ENCODE peak calls at places on chromosome 20, in ten cellular contexts. I is thoracic aorta, R is AG04450, Z is GM12865, C is endothelial cell, J is body of pancreas, W is mesothelial cell of epicardium, D is upper lobe of right lung, E is foreskin fibroblast, F is WERI-Rb-1. T is an unnamed sample.

GRCh38 chr20:14924433-14924832 is 587.0 kb upstream of the FLRT3 start:
- DNase-seq in I (no peak), R (no peak), Z (no peak), C (no peak), J (no peak), W (no peak), D (no peak), E (no peak), F (no peak), T (no peak)

GRCh38 chr20:45971675-45972499 is at the start of gene ZNF335:
- DNase-seq in I (peak), R (peak), Z (peak), C (peak), J (peak), W (peak), D (peak), E (peak), F (peak), T (peak)

GRCh38 chr20:57650756-57651483 is 30.7 kb upstream of the ZBP1 start:
- DNase-seq in I (no peak), R (no peak), Z (no peak), C (no peak), J (no peak), W (no peak), D (peak), E (no peak), F (no peak), T (peak)

GRCh38 chr20:10171864-10172751 is 46.5 kb upstream of the SNAP25 start:
- DNase-seq in I (peak), R (no peak), Z (no peak), C (peak), J (peak), W (no peak), D (peak), E (peak), F (peak), T (peak)

GRCh38 chr20:15039088-15039762 is 701.8 kb upstream of the FLRT3 start:
- DNase-seq in I (no peak), R (no peak), Z (no peak), C (no peak), J (no peak), W (no peak), D (no peak), E (no peak), F (no peak), T (no peak)

GRCh38 chr20:52105573-52106422 is 85.8 kb downstream of the ZFP64 start:
- DNase-seq in I (no peak), R (no peak), Z (no peak), C (peak), J (no peak), W (no peak), D (no peak), E (peak), F (no peak), T (peak)

GRCh38 chr20:2631228-2631627 is 21.2 kb upstream of the NOP56 start:
- DNase-seq in I (no peak), R (no peak), Z (no peak), C (no peak), J (no peak), W (no peak), D (no peak), E (peak), F (no peak), T (no peak)

GRCh38 chr20:56957737-56958553 is 308.5 kb downstream of the BMP7 start:
- DNase-seq in I (no peak), R (no peak), Z (no peak), C (peak), J (no peak), W (no peak), D (no peak), E (peak), F (peak), T (no peak)

GRCh38 chr20:63457737-63458136 is 14.7 kb downstream of the KCNQ2 start:
- DNase-seq in I (no peak), R (no peak), Z (no peak), C (no peak), J (no peak), W (no peak), D (no peak), E (peak), F (no peak), T (no peak)

GRCh38 chr20:50646483-50646996 is 44.8 kb downstream of the RIPOR3 start:
- DNase-seq in I (no peak), R (peak), Z (no peak), C (no peak), J (no peak), W (no peak), D (no peak), E (peak), F (no peak), T (no peak)
- TF ChIP-seq CTCF in I (no peak), R (peak), Z (peak), C (peak), J (no peak), W (peak), D (peak), E (peak), F (peak), T (no peak)

DNA sequence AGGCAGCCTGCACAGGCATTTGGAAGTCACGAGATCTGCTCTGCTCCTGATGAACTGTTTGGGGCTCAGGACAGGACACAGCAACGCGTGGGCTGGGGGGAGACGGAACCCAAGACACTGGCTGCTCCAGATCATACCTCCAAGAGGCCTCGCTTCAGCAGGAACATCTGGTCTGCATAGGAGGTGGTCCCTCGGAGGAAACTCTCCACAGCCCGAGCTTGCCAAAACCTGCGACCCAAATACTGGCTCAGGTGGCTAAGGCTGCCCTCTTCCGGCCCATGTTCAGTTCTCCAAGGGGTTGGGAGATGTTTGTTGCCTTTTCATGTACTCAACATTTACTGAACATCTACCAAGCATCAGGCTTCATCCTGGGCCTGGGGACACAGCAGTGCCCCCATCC is 51.7 kb downstream of the MYH7B start:
- DNase-seq in I (no peak), R (no peak), Z (no peak), C (no peak), J (peak), W (peak), D (no peak), E (no peak), F (no peak), T (no peak)
- TF ChIP-seq CTCF in I (no peak), R (no peak), Z (no peak), C (no peak), J (no peak), W (no peak), D (no peak), E (no peak), F (no peak), T (no peak)

GRCh38 chr20:44747166-44748004 is 1.7 kb downstream of the KCNK15 start:
- DNase-seq in I (peak), R (peak), Z (peak), C (peak), J (peak), W (no peak), D (peak), E (peak), F (peak), T (peak)
- TF ChIP-seq CTCF in I (peak), R (peak), Z (peak), C (peak), J (peak), W (peak), D (peak), E (peak), F (peak), T (peak)

GRCh38 chr20:59010321-59010994 is 3.4 kb upstream of the CTSZ start:
- DNase-seq in I (no peak), R (no peak), Z (no peak), C (peak), J (no peak), W (no peak), D (no peak), E (no peak), F (no peak), T (no peak)
- TF ChIP-seq CTCF in I (no peak), R (no peak), Z (no peak), C (no peak), J (no peak), W (no peak), D (no peak), E (no peak), F (no peak), T (no peak)

GRCh38 chr20:62196286-62196685 is 13.5 kb downstream of the MTG2 start:
- DNase-seq in I (no peak), R (no peak), Z (no peak), C (no peak), J (no peak), W (no peak), D (no peak), E (no peak), F (no peak), T (no peak)

GRCh38 chr20:62197801-62198200 is 15.0 kb downstream of the MTG2 start:
- DNase-seq in I (no peak), R (no peak), Z (no peak), C (no peak), J (no peak), W (no peak), D (no peak), E (no peak), F (no peak), T (no peak)

GRCh38 chr20:62198496-62198895 is 15.7 kb downstream of the MTG2 start:
- DNase-seq in I (no peak), R (no peak), Z (no peak), C (no peak), J (no peak), W (no peak), D (no peak), E (no peak), F (no peak), T (no peak)

GRCh38 chr20:62195736-62196135 is 12.9 kb downstream of the MTG2 start:
- DNase-seq in I (no peak), R (no peak), Z (no peak), C (no peak), J (no peak), W (no peak), D (no peak), E (no peak), F (no peak), T (no peak)

DNA sequence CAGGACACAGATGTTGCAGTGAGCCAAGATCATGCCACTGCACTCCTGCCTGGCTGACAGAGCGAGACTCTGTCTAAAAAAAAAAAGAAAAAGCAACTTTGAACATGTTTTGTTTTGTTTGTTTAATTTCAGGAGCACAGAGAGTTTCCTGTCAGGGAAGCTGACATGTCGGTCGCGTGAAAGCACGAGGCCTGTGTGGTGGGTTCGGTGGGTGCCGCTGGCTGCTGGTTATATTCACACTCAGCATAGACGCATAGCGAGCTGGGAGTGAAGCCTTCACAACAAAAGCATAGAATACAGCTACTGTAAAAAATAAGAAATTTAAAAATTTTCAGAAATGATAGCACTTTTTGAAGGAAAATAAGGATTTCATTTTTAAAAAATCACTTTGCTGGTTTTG is 14.5 kb downstream of the MTG2 start:
- DNase-seq in I (no peak), R (no peak), Z (no peak), C (no peak), J (no peak), W (no peak), D (no peak), E (no peak), F (no peak), T (no peak)
- TF ChIP-seq CTCF in I (no peak), R (no peak), Z (no peak), C (no peak), J (no peak), W (no peak), D (no peak), E (no peak), F (no peak), T (no peak)

DNA sequence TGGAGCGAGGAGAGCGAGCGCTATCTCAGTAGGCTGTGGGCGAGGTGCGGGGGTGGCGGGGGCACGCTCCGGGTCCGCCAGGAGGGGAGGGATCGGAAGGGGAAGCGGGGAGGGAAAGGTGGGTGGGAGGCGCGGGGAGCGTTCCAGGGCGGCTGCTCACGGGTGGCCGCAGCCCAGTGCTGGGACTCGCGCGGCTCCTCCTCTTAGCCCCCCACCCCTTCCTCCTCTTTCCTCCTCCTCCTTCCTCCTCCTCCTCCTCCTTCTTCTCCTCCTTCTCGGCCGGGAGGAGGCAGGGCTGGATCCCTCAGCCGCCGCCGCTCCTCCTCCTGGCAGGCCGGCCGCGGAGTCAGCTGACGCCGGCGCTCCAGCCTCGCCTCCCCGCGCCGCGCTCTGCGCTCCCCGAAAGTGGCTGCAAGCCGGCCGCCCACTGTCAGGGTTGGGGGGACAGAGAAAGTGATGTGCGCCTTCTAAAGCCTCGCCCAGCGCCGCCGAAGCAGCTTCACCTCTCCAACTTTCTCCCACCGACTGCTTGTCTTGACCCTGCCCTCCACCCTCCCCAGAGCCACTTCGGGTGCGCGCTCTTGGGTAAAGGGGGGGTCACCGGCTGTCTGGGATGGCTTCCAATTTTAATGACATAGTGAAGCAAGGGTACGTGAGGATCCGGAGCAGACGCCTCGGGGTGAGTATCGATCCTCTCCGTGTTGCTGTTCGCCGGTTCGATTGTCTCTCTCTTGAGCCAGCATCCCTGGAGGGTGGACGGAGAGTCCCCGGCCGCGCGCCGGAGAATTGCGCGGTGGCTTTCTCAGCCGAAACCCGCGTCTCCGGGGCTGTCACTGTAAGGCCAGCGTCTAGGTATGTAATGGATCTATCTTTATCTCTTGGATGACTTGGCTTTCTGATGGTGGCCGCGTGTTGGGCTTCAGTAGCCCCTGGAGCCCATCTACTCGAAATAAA is at the start of gene DOK5:
- DNase-seq in I (peak), R (no peak), Z (no peak), C (peak), J (peak), W (peak), D (no peak), E (peak), F (no peak), T (peak)
- TF ChIP-seq CTCF in I (no peak), R (no peak), Z (no peak), C (no peak), J (peak), W (no peak), D (no peak), E (no peak), F (no peak), T (no peak)

GRCh38 chr20:34528921-34529297 is 12.7 kb downstream of the DYNLRB1 start:
- DNase-seq in I (no peak), R (no peak), Z (no peak), C (no peak), J (no peak), W (no peak), D (peak), E (peak), F (no peak), T (no peak)
- TF ChIP-seq CTCF in I (peak), R (no peak), Z (no peak), C (no peak), J (peak), W (no peak), D (peak), E (no peak), F (no peak), T (no peak)

GRCh38 chr20:53959849-53960585 is 110.4 kb downstream of the BCAS1 start:
- DNase-seq in I (no peak), R (no peak), Z (no peak), C (no peak), J (no peak), W (no peak), D (no peak), E (peak), F (no peak), T (no peak)

GRCh38 chr20:53956013-53956715 is 114.2 kb downstream of the BCAS1 start:
- DNase-seq in I (no peak), R (no peak), Z (no peak), C (no peak), J (no peak), W (no peak), D (no peak), E (no peak), F (no peak), T (no peak)

GRCh38 chr20:53958240-53958639 is 112.2 kb downstream of the BCAS1 start:
- DNase-seq in I (no peak), R (no peak), Z (no peak), C (no peak), J (no peak), W (no peak), D (no peak), E (no peak), F (no peak), T (no peak)

GRCh38 chr20:53954734-53955658 is 115.4 kb downstream of the BCAS1 start:
- DNase-seq in I (no peak), R (no peak), Z (no peak), C (no peak), J (no peak), W (no peak), D (no peak), E (no peak), F (no peak), T (no peak)

GRCh38 chr20:53957421-53958172 is 112.8 kb downstream of the BCAS1 start:
- DNase-seq in I (no peak), R (no peak), Z (no peak), C (no peak), J (no peak), W (no peak), D (no peak), E (peak), F (no peak), T (no peak)
- TF ChIP-seq CTCF in I (no peak), R (peak), Z (no peak), C (no peak), J (no peak), W (no peak), D (no peak), E (peak), F (no peak), T (no peak)